ENCODE peak calls at places on chromosomes 4 and X, in nine cellular contexts. E is dorsolateral prefrontal cortex; R is sigmoid colon; S is prostate gland; Z is astrocyte of the spinal cord; F is MM.1S; Y is CD8-positive, alpha-beta T cell; J is body of pancreas; B is right atrium auricular region. Q is an unnamed sample.

GRCh38 chr4:80631861-80632260 is 296.3 kb downstream of the CFAP299 start:
- DNase-seq in J (no peak), S (no peak), B (no peak), F (no peak), R (no peak), Z (no peak), E (no peak), Y (no peak), Q (no peak)

GRCh38 chr4:48129307-48130014 is 4.6 kb downstream of the TXK start:
- DNase-seq in Z (no peak), B (no peak), E (no peak), R (no peak), Y (peak), S (no peak), F (no peak), J (peak), Q (no peak)

GRCh38 chrX:154360155-154360713 is 14.2 kb downstream of the FLNA start:
- DNase-seq in E (no peak), Z (no peak), R (no peak), J (no peak), S (no peak), F (no peak), Y (no peak), B (no peak), Q (no peak)

GRCh38 chr4:76804060-76804459 is 93.9 kb downstream of the SOWAHB start:
- DNase-seq in B (no peak), S (no peak), R (no peak), Z (no peak), Y (no peak), J (no peak), E (no peak), F (no peak), Q (no peak)

GRCh38 chrX:152897216-152898144 is at the start of gene ZNF185:
- DNase-seq in J (peak), S (peak), R (no peak), Z (peak), B (no peak), F (no peak), Y (no peak), E (no peak), Q (peak)

GRCh38 chr4:80592950-80593349 is 257.4 kb downstream of the CFAP299 start:
- DNase-seq in B (no peak), E (no peak), S (no peak), Y (no peak), J (no peak), R (no peak), Z (no peak), F (no peak), Q (no peak)

GRCh38 chr4:43690121-43690520 is 758.5 kb downstream of the KCTD8 start:
- DNase-seq in B (no peak), J (no peak), Z (no peak), Y (no peak), F (no peak), E (no peak), R (no peak), S (no peak), Q (no peak)

GRCh38 chr4:176778063-176778462 is 14.7 kb downstream of the VEGFC start:
- DNase-seq in R (no peak), B (no peak), E (no peak), J (no peak), F (no peak), S (no peak), Y (no peak), Z (peak), Q (no peak)

GRCh38 chr4:57193164-57193810 is 83.1 kb upstream of the IGFBP7 start:
- DNase-seq in Z (no peak), B (no peak), Y (no peak), R (peak), F (no peak), J (no peak), S (no peak), E (no peak), Q (no peak)

GRCh38 chr4:137755033-137755471 is 222.8 kb upstream of the PCDH18 start:
- DNase-seq in S (no peak), R (no peak), Z (peak), Y (no peak), F (no peak), E (no peak), B (no peak), J (no peak), Q (no peak)

GRCh38 chr4:56551516-56551915 is 45.9 kb downstream of the ARL9 start:
- DNase-seq in Y (no peak), J (no peak), B (no peak), Z (no peak), R (no peak), F (no peak), S (no peak), E (no peak), Q (no peak)

GRCh38 chr4:476501-476900 is 22.5 kb downstream of the ZNF721 start:
- DNase-seq in B (no peak), J (no peak), Z (peak), S (no peak), E (no peak), F (no peak), Y (no peak), R (no peak), Q (no peak)

GRCh38 chr4:8394125-8394524 is 46.4 kb downstream of the ACOX3 start:
- DNase-seq in E (peak), F (no peak), R (peak), Y (no peak), S (peak), J (peak), B (peak), Z (peak), Q (no peak)

GRCh38 chr4:76305971-76306881 is at the start of gene STBD1:
- DNase-seq in S (peak), F (peak), R (peak), J (peak), E (peak), Y (peak), Z (peak), B (no peak), Q (peak)

GRCh38 chr4:82462415-82462831 is 32.0 kb downstream of the ENOPH1 start:
- DNase-seq in J (peak), F (peak), B (peak), Z (peak), Y (peak), R (peak), S (peak), E (peak), Q (no peak)

GRCh38 chrX:147735364-147735763 is 176.4 kb upstream of the FMR1 start:
- DNase-seq in Z (no peak), B (no peak), J (no peak), F (no peak), E (no peak), R (no peak), S (no peak), Y (no peak), Q (no peak)

GRCh38 chrX:30060718-30061117 is 154.6 kb upstream of the MAGEB2 start:
- DNase-seq in E (no peak), F (no peak), R (no peak), Y (no peak), Z (peak), B (no peak), S (peak), J (no peak), Q (no peak)

GRCh38 chr4:3168029-3168428 is 80.9 kb upstream of the MSANTD1 start:
- DNase-seq in E (no peak), Z (peak), Y (no peak), B (no peak), S (no peak), F (no peak), J (no peak), R (no peak), Q (no peak)

GRCh38 chr4:18020671-18021469 is 685 bp downstream of the LCORL start:
- DNase-seq in B (peak), Z (peak), R (peak), Y (peak), S (peak), J (peak), F (peak), E (peak), Q (peak)

GRCh38 chrX:111124418-111124817 is 28.4 kb downstream of the PAK3 start:
- DNase-seq in B (no peak), J (no peak), S (no peak), Z (no peak), F (peak), R (no peak), Y (no peak), E (no peak), Q (no peak)

GRCh38 chr4:125132281-125132680 is 182.5 kb upstream of the FAT4 start:
- DNase-seq in F (no peak), S (no peak), B (no peak), R (no peak), Y (no peak), E (no peak), J (no peak), Z (no peak), Q (no peak)

GRCh38 chr4:16083217-16084191 is at the start of gene PROM1:
- DNase-seq in E (no peak), B (no peak), Z (no peak), S (no peak), R (no peak), J (peak), Y (no peak), F (no peak), Q (no peak)

GRCh38 chr4:4618846-4619245 is 77.0 kb upstream of the STX18 start:
- DNase-seq in E (no peak), Z (peak), F (no peak), R (no peak), J (no peak), S (no peak), Y (no peak), B (no peak), Q (no peak)

GRCh38 chr4:6802626-6803025 is 20.1 kb downstream of the KIAA0232 start:
- DNase-seq in E (no peak), Z (no peak), J (no peak), S (no peak), B (no peak), R (no peak), Y (no peak), F (no peak), Q (no peak)

GRCh38 chr4:39410415-39410814 is 3.7 kb downstream of the KLB start:
- DNase-seq in B (no peak), S (no peak), E (no peak), Z (no peak), Y (no peak), J (no peak), R (no peak), F (no peak), Q (no peak)

GRCh38 chr4:8534129-8534528 is 46.1 kb upstream of the GPR78 start:
- DNase-seq in R (no peak), E (no peak), F (peak), J (peak), S (peak), Z (peak), Y (no peak), B (no peak), Q (peak)

GRCh38 chr4:179989975-179990374 is 2253.2 kb upstream of the TENM3 start:
- DNase-seq in B (no peak), F (peak), Y (no peak), R (no peak), J (no peak), Z (no peak), S (no peak), E (no peak), Q (no peak)
- TF ChIP-seq CTCF in B (no peak), F (no peak), Y (no peak), R (no peak), J (no peak), Z (no peak), S (no peak), E (no peak), Q (no peak)

GRCh38 chr4:100721077-100721476 is 203.3 kb upstream of the EMCN start:
- DNase-seq in B (no peak), S (no peak), E (no peak), Z (no peak), J (no peak), Y (no peak), F (peak), R (no peak), Q (no peak)
- H3K4me3 ChIP-seq in B (no peak), S (no peak), E (no peak), Z (no peak), J (no peak), Y (no peak), F (no peak), R (no peak), Q (no peak)

GRCh38 chrX:114338870-114339269 is 245.0 kb upstream of the HTR2C start:
- DNase-seq in J (no peak), F (no peak), B (no peak), Z (no peak), R (no peak), E (no peak), S (no peak), Y (no peak), Q (no peak)

GRCh38 chrX:114344756-114345155 is 239.1 kb upstream of the HTR2C start:
- DNase-seq in E (no peak), S (no peak), F (peak), R (no peak), B (no peak), J (no peak), Y (no peak), Z (peak), Q (no peak)
- TF ChIP-seq CTCF in E (peak), S (no peak), F (peak), R (no peak), B (peak), J (peak), Y (no peak), Z (peak), Q (peak)

GRCh38 chrX:82732861-82733260 is 775.2 kb upstream of the POU3F4 start:
- DNase-seq in Y (no peak), R (no peak), E (no peak), Z (no peak), J (no peak), F (no peak), S (no peak), B (no peak), Q (no peak)

GRCh38 chrX:82734140-82734539 is 774.0 kb upstream of the POU3F4 start:
- DNase-seq in J (no peak), Z (no peak), Y (no peak), B (no peak), E (no peak), S (no peak), F (no peak), R (no peak), Q (no peak)
- H3K4me3 ChIP-seq in J (no peak), Z (no peak), Y (no peak), B (no peak), E (no peak), S (no peak), F (no peak), R (no peak), Q (no peak)

GRCh38 chrX:72545990-72546389 is 26.7 kb downstream of the HDAC8 start:
- DNase-seq in R (no peak), Y (no peak), E (no peak), Z (peak), J (no peak), B (no peak), S (no peak), F (no peak), Q (no peak)
- TF ChIP-seq CTCF in R (no peak), Y (no peak), E (no peak), Z (peak), J (peak), B (peak), S (no peak), F (no peak), Q (no peak)